ENCODE peak calls at places on chromosome 22, in four cellular contexts. C is pancreas, S is astrocyte of the spinal cord, X is MCF 10A. Q is an unnamed sample.
A peak's percentile ranks its signal among the peaks of the same experiment; 100 is the strongest.

GRCh38 chr22:41052661-41053490 is 39.5 kb upstream of the EP300 start:
- DNase-seq in C (no peak), S (peak; percentile 60), X (no peak), Q (peak; percentile 13)

GRCh38 chr22:30235687-30236170 is 10.8 kb downstream of the LIF start:
- DNase-seq in C (no peak), S (peak; percentile 93), X (peak; percentile 57), Q (no peak)

GRCh38 chr22:32745251-32745995 is 56.1 kb upstream of the TIMP3 start:
- DNase-seq in C (no peak), S (peak; percentile 52), X (peak; percentile 72), Q (peak; percentile 82)

GRCh38 chr22:50503475-50504145 is 3.9 kb downstream of the LMF2 start:
- DNase-seq in C (no peak), S (no peak), X (no peak), Q (no peak)

GRCh38 chr22:35804421-35804820 is 86.7 kb downstream of the APOL5 start:
- DNase-seq in C (no peak), S (no peak), X (no peak), Q (peak; percentile 24)

GRCh38 chr22:22111267-22111751 is 128.7 kb upstream of the TOP3B start:
- DNase-seq in C (no peak), S (peak; percentile 78), X (peak; percentile 78), Q (peak; percentile 64)

GRCh38 chr22:49305966-49306631 is 521.6 kb downstream of the BRD1 start:
- DNase-seq in C (peak; percentile 26), S (no peak), X (no peak), Q (no peak)

GRCh38 chr22:49999063-49999900 is 13.3 kb downstream of the IL17REL start:
- DNase-seq in C (peak; percentile 80), S (no peak), X (no peak), Q (no peak)

GRCh38 chr22:49930596-49931412 is 12.4 kb downstream of the CRELD2 start:
- DNase-seq in C (peak; percentile 68), S (peak; percentile 43), X (peak; percentile 83), Q (peak; percentile 58)

GRCh38 chr22:23399367-23400285 is 180.5 kb downstream of the IGLL1 start:
- DNase-seq in C (peak; percentile 57), S (no peak), X (no peak), Q (no peak)

GRCh38 chr22:34135749-34136148 is 215.5 kb upstream of the LARGE1 start:
- DNase-seq in C (no peak), S (no peak), X (no peak), Q (no peak)

GRCh38 chr22:41285441-41285819 is 557 bp downstream of the RANGAP1 start:
- DNase-seq in C (peak; percentile 75), S (peak; percentile 91), X (peak; percentile 92), Q (peak; percentile 94)

GRCh38 chr22:21000215-21000986 is 1.5 kb downstream of the THAP7 start:
- DNase-seq in C (peak; percentile 54), S (no peak), X (no peak), Q (no peak)

GRCh38 chr22:39297490-39298193 is 21.8 kb downstream of the RPL3 start:
- DNase-seq in C (no peak), S (no peak), X (no peak), Q (no peak)

GRCh38 chr22:19187716-19188563 is 9.4 kb upstream of the SLC25A1 start:
- DNase-seq in C (no peak), S (no peak), X (no peak), Q (no peak)

GRCh38 chr22:22487869-22488597 is 20.5 kb downstream of the ZNF280B start:
- DNase-seq in C (no peak), S (no peak), X (no peak), Q (no peak)

GRCh38 chr22:25822344-25822743 is 80.4 kb downstream of the MYO18B start:
- DNase-seq in C (no peak), S (no peak), X (no peak), Q (no peak)

GRCh38 chr22:35540600-35541253 is at the start of gene RASD2:
- DNase-seq in C (peak; percentile 69), S (no peak), X (no peak), Q (no peak)

GRCh38 chr22:21632237-21632895 is at the start of gene CCDC116:
- DNase-seq in C (no peak), S (no peak), X (no peak), Q (no peak)

GRCh38 chr22:19803736-19804267 is 43.2 kb downstream of the TBX1 start:
- DNase-seq in C (peak; percentile 39), S (no peak), X (no peak), Q (no peak)

GRCh38 chr22:22705328-22706100 is 61.1 kb downstream of the GGTLC2 start:
- DNase-seq in C (peak; percentile 13), S (no peak), X (no peak), Q (no peak)

GRCh38 chr22:23245045-23245798 is 64.9 kb downstream of the BCR start:
- DNase-seq in C (no peak), S (peak; percentile 73), X (peak; percentile 54), Q (peak; percentile 58)

GRCh38 chr22:35705141-35705540 is 12.5 kb upstream of the APOL5 start:
- DNase-seq in C (no peak), S (peak; percentile 76), X (peak; percentile 71), Q (peak; percentile 88)

GRCh38 chr22:23036684-23037428 is 33.5 kb upstream of the GNAZ start:
- DNase-seq in C (no peak), S (no peak), X (no peak), Q (peak; percentile 47)

GRCh38 chr22:43862074-43862881 is at the start of gene SULT4A1:
- DNase-seq in C (peak; percentile 59), S (no peak), X (no peak), Q (peak; percentile 24)

GRCh38 chr22:20211997-20212753 is 55.9 kb downstream of the RTN4R start:
- DNase-seq in C (peak; percentile 84), S (no peak), X (peak; percentile 58), Q (peak; percentile 55)

GRCh38 chr22:49594078-49594477 is 233.6 kb downstream of the BRD1 start:
- DNase-seq in C (no peak), S (no peak), X (no peak), Q (no peak)

GRCh38 chr22:44683237-44683636 is 18.8 kb upstream of the PRR5 start:
- DNase-seq in C (no peak), S (no peak), X (no peak), Q (no peak)

GRCh38 chr22:34943830-34944229 is 122.1 kb upstream of the ISX start:
- DNase-seq in C (no peak), S (no peak), X (no peak), Q (no peak)

GRCh38 chr22:48838376-48838775 is 989.3 kb downstream of the BRD1 start:
- DNase-seq in C (peak; percentile 30), S (no peak), X (no peak), Q (no peak)

GRCh38 chr22:21028277-21029251 is 3.8 kb downstream of the SLC7A4 start:
- DNase-seq in C (no peak), S (no peak), X (no peak), Q (no peak)

GRCh38 chr22:36982136-36982535 is 37.1 kb downstream of the TST start:
- DNase-seq in C (no peak), S (no peak), X (no peak), Q (no peak)
- TF ChIP-seq CTCF in C (no peak), S (no peak), X (no peak), Q (no peak)

DNA sequence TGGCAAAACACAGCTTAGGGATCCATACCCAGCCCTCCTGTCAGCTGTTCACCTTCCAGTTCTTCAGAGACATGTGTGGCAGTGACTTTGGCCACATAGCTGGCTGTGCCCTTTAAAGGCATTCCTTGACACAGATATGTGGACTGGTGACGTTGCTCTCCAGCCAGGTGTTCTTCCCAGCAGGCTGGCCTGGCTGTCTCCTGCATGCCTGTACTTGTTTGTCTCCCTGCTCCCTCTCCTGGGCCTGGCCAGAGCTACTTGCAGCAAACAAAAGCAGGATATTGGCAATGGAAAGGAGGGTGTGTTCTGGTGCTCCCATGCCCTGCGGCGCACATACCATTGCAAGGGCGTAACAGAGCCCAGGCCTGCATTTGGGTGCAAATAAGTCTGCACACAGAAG is 38.3 kb downstream of the PIK3IP1 start:
- DNase-seq in C (peak; percentile 71), S (no peak), X (peak; percentile 97), Q (no peak)
- TF ChIP-seq CTCF in C (peak; percentile 14), S (no peak), X (no peak), Q (no peak)

DNA sequence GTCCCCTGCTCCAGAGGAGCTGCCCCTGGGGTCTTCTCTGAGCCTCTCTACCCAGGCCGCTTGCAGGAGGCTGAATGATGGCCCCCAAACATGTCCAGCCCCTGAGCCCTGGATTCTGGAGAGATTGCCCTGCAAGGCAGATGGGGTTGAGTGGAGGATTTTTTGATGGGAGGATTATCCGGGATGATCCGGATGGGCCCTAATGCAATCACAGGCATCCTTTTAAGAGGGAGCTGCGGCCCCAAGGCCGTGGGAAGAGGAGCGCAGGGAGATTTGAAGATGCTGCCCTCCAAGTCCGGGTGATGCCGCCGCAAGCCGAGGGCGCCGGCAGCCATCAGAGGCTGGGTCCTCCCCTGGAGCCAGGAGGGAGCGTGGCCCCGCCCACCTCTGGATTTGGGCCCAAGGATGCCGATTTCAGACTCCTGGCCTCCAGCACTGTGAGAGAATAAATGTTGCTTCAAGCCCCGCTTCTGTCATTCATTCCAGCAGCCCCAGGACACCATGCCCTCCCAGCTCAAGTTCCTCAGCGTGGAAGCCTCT is 66.0 kb downstream of the WNT7B start:
- DNase-seq in C (no peak), S (no peak), X (no peak), Q (no peak)
- TF ChIP-seq CTCF in C (no peak), S (no peak), X (no peak), Q (no peak)

DNA sequence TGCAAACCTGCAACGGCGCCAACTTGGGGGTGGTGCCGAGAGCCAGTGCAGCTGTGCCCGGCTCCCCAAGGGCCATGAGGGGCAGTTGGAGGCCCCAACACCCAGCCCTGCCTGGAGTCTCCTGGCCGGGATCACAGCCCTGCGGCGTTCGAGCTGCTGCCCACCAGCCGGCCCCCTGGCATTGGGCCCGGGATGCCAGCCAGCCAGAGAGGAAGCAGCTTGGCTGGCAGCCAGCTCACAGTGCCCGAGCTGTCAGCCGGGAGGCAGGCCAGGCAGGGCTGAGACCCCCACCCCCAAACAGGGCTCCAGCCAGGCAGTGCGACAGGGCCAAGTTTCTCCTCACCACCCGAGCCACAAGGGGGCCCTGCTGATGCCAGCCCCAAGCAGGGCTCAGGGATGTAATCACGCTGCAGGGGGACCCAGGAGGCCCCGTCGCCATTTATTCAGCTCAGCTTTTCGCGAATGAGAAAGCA is 26.0 kb upstream of the TCF20 start:
- DNase-seq in C (peak; percentile 76), S (no peak), X (peak; percentile 44), Q (no peak)
- TF ChIP-seq CTCF in C (no peak), S (peak; percentile 22), X (no peak), Q (no peak)